ENCODE peak calls at places on chromosomes 5 and 9, in six cellular contexts. D is GM23248, J is hepatocyte, H is MM.1S, T is GM23338, M is OCI-LY7. C is an unnamed sample.
A peak's percentile ranks its signal among the peaks of the same experiment; 100 is the strongest.

GRCh38 chr9:137453643-137454081 is 5.5 kb downstream of the NSMF start:
- DNase-seq in D (peak; percentile 81), J (peak; percentile 77), H (peak; percentile 43), T (peak; percentile 96), M (peak; percentile 80), C (peak; percentile 97)

GRCh38 chr9:101449071-101449721 is 13.6 kb upstream of the ALDOB start:
- DNase-seq in D (peak; percentile 86), J (peak; percentile 90), H (peak; percentile 88), T (peak; percentile 93), M (peak; percentile 78), C (peak; percentile 91)

GRCh38 chr5:163306421-163306820 is 131.0 kb upstream of the CCNG1 start:
- DNase-seq in D (peak; percentile 35), J (peak; percentile 8), H (peak; percentile 14), T (peak; percentile 62), M (peak; percentile 30), C (peak; percentile 25)

GRCh38 chr5:14660836-14661235 is 3.7 kb upstream of the OTULIN start:
- DNase-seq in D (no peak), J (no peak), H (no peak), T (no peak), M (peak; percentile 27), C (no peak)

GRCh38 chr5:16505140-16505891 is 39.7 kb upstream of the ZNF622 start:
- DNase-seq in D (no peak), J (no peak), H (no peak), T (no peak), M (peak; percentile 8), C (no peak)

GRCh38 chr5:38253759-38254158 is 4.6 kb upstream of the EGFLAM start:
- DNase-seq in D (no peak), J (no peak), H (no peak), T (no peak), M (no peak), C (no peak)

GRCh38 chr9:14104501-14104900 is 209.4 kb downstream of the NFIB start:
- DNase-seq in D (no peak), J (no peak), H (no peak), T (no peak), M (no peak), C (no peak)

GRCh38 chr5:41524174-41524573 is 13.8 kb upstream of the PLCXD3 start:
- DNase-seq in D (peak; percentile 21), J (no peak), H (no peak), T (peak; percentile 83), M (no peak), C (peak; percentile 61)

GRCh38 chr5:31149072-31149471 is 44.4 kb upstream of the CDH6 start:
- DNase-seq in D (peak; percentile 10), J (no peak), H (no peak), T (peak; percentile 9), M (no peak), C (no peak)

GRCh38 chr5:173010021-173010420 is 26.4 kb downstream of the ATP6V0E1 start:
- DNase-seq in D (peak; percentile 58), J (no peak), H (no peak), T (no peak), M (no peak), C (no peak)

GRCh38 chr5:158553195-158553945 is 546.3 kb downstream of the EBF1 start:
- DNase-seq in D (peak; percentile 78), J (no peak), H (no peak), T (no peak), M (no peak), C (no peak)

GRCh38 chr5:80569961-80570786 is at the start of gene ANKRD34B:
- DNase-seq in D (peak; percentile 26), J (peak; percentile 34), H (peak; percentile 50), T (peak; percentile 89), M (no peak), C (peak; percentile 82)

GRCh38 chr5:109347252-109347888 is 62.4 kb downstream of the PJA2 start:
- DNase-seq in D (peak; percentile 3), J (no peak), H (no peak), T (no peak), M (no peak), C (no peak)

GRCh38 chr5:175681975-175682354 is 24.1 kb downstream of the HRH2 start:
- DNase-seq in D (no peak), J (no peak), H (no peak), T (no peak), M (no peak), C (no peak)

GRCh38 chr9:137390553-137391410 is 32.2 kb downstream of the EXD3 start:
- DNase-seq in D (no peak), J (no peak), H (no peak), T (no peak), M (no peak), C (no peak)

GRCh38 chr9:69371001-69371400 is 46.0 kb downstream of the ENTREP1 start:
- DNase-seq in D (peak; percentile 27), J (no peak), H (no peak), T (no peak), M (no peak), C (no peak)

GRCh38 chr9:131715906-131716305 is 24.0 kb downstream of the RAPGEF1 start:
- DNase-seq in D (peak; percentile 48), J (no peak), H (no peak), T (no peak), M (no peak), C (no peak)

GRCh38 chr5:124231794-124232193 is 514.6 kb downstream of the ZNF608 start:
- DNase-seq in D (no peak), J (no peak), H (no peak), T (no peak), M (no peak), C (no peak)

GRCh38 chr5:56681346-56681745 is 134.0 kb upstream of the MAP3K1 start:
- DNase-seq in D (peak; percentile 46), J (no peak), H (no peak), T (no peak), M (no peak), C (no peak)

GRCh38 chr9:111853450-111853827 is 43.2 kb upstream of the UGCG start:
- DNase-seq in D (peak; percentile 29), J (no peak), H (no peak), T (no peak), M (no peak), C (no peak)

GRCh38 chr9:114314881-114315722 is 7.8 kb upstream of the ORM1 start:
- DNase-seq in D (peak; percentile 14), J (no peak), H (no peak), T (no peak), M (no peak), C (no peak)

DNA sequence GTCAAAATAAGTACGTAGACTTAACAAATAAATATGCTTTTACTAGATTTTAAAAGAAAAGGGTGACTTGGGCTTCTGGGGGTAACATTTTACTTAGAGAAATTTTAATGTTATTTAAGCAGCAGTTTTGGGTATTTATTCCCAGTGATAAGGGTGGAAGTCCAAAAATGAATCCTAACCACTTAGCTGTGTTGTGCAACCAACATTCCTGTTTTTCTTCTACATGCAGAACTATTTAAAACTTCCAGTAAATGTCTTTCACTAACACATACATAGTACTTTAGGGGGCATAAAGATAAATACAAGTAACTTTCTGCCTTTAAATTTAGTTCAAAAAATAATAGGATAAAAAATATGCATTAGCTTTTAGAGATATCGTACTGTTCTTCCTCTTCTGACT is 436.7 kb downstream of the CTNND2 start:
- DNase-seq in D (no peak), J (no peak), H (no peak), T (no peak), M (no peak), C (no peak)
- TF ChIP-seq EZH2phosphoT487 in D (no peak), J (no peak), H (no peak), T (no peak), M (no peak), C (no peak)

DNA sequence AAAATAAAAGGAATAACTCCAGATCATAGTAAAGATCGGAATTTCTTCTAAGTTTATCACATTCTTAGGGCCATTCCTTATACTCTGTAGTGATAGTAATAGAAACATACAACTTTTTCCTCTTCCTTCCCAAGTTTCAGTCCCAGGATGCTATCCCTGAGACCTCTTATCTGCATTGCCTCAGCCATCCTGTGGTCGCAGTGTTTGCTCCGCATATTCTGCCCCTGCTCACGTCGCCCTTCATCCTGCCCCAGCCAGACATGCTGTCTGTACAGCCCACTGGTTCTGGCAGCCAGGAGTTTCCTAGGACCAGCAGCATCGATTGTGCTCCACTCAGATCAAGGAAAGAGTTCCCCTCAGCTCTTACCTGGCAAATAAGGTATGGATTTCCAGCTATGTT is 132.7 kb upstream of the ERCC6L2 start:
- DNase-seq in D (no peak), J (no peak), H (no peak), T (no peak), M (no peak), C (no peak)
- H3K4me3 ChIP-seq in D (no peak overlapping the region), J (no peak overlapping the region), H (no peak overlapping the region), T (no peak overlapping the region), M (no peak overlapping the region), C (no peak overlapping the region)

GRCh38 chr5:126576974-126577373 is 18.0 kb downstream of the ALDH7A1 start:
- DNase-seq in D (no peak), J (no peak), H (no peak), T (no peak), M (no peak), C (no peak)

GRCh38 chr5:126579716-126580115 is 15.3 kb downstream of the ALDH7A1 start:
- DNase-seq in D (no peak), J (no peak), H (no peak), T (no peak), M (no peak), C (no peak)

GRCh38 chr5:126577415-126577814 is 17.6 kb downstream of the ALDH7A1 start:
- DNase-seq in D (no peak), J (no peak), H (no peak), T (no peak), M (no peak), C (no peak)

GRCh38 chr5:126575644-126576043 is 19.4 kb downstream of the ALDH7A1 start:
- DNase-seq in D (no peak), J (no peak), H (no peak), T (no peak), M (no peak), C (no peak)
- H3K27ac ChIP-seq in D (no peak overlapping the region), J (no peak overlapping the region), H (no peak overlapping the region), T (no peak overlapping the region), M (no peak overlapping the region), C (no peak overlapping the region)

DNA sequence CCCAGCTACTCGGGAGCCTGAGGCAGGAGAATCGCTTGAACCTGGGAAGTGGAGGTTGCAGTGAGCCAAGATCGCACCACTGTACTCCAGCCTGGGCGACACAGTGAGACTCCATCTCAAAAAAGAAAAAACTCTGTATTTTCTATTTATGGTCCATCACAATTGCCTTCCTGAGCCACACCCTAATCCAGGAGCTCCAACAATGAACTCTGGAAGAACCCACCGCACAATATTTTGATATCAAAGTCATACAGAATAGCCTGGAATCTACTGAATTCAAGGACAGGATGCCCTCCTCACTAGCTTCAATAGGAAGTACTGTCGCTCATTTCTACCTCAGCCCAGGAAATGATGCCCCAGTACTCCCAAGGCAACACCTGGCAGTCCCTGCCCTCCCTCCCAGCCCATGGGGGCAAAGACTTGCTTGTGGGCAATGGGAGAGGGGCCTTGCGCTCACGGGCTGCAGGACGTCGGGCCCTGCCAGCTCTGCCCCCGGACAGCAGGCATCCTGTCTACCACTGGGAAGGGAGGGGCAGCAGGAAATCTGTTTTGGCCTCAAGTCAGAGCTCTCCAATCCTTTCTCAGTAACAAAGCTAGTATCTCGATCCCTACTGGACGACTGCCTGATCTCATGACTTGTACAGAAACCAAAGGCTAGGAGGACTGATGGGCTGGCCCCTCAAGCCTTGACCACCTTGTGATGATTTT is 19.7 kb downstream of the UBAC1 start:
- DNase-seq in D (no peak), J (no peak), H (no peak), T (no peak), M (no peak), C (no peak)
- TF ChIP-seq EZH2phosphoT487 in D (no peak), J (no peak), H (no peak), T (no peak), M (no peak), C (no peak)

C was measured in neural progenitor cell.